ENCODE peak calls at places on chromosomes 11 and 22, in seven cellular contexts. One of them, this sample, is unnamed.

GRCh38 chr11:67347964-67348749 is 5.2 kb downstream of the POLD4 start:
- DNase-seq in colonic mucosa: no peak
- DNase-seq in right lobe of liver: no peak
- DNase-seq in astrocyte: peak; percentile 52
- DNase-seq in stomach: no peak
- DNase-seq in AG04450: no peak
- DNase-seq in GM23248: peak; percentile 47
- DNase-seq in this sample: peak; percentile 53

GRCh38 chr11:73652046-73652730 is 5.8 kb downstream of the PLEKHB1 start:
- DNase-seq in colonic mucosa: peak; percentile 29
- DNase-seq in right lobe of liver: no peak
- DNase-seq in astrocyte: no peak
- DNase-seq in stomach: no peak
- DNase-seq in AG04450: no peak
- DNase-seq in GM23248: no peak
- DNase-seq in this sample: peak; percentile 31

GRCh38 chr11:19890308-19890707 is 177.7 kb downstream of the NAV2 start:
- DNase-seq in colonic mucosa: no peak
- DNase-seq in right lobe of liver: no peak
- DNase-seq in astrocyte: peak; percentile 92
- DNase-seq in stomach: no peak
- DNase-seq in AG04450: peak; percentile 60
- DNase-seq in GM23248: peak; percentile 72
- DNase-seq in this sample: no peak

GRCh38 chr22:20509344-20510047 is 2.1 kb downstream of the MED15 start:
- DNase-seq in colonic mucosa: peak; percentile 81
- DNase-seq in right lobe of liver: no peak
- DNase-seq in astrocyte: peak; percentile 92
- DNase-seq in stomach: peak; percentile 67
- DNase-seq in AG04450: peak; percentile 82
- DNase-seq in GM23248: peak; percentile 96
- DNase-seq in this sample: peak; percentile 93

GRCh38 chr11:10638285-10638684 is 55.3 kb downstream of the IRAG1 start:
- DNase-seq in colonic mucosa: no peak
- DNase-seq in right lobe of liver: no peak
- DNase-seq in astrocyte: peak; percentile 78
- DNase-seq in stomach: no peak
- DNase-seq in AG04450: no peak
- DNase-seq in GM23248: peak; percentile 51
- DNase-seq in this sample: no peak

GRCh38 chr22:36160499-36160942 is at the start of gene APOL3:
- DNase-seq in colonic mucosa: peak; percentile 82
- DNase-seq in right lobe of liver: peak; percentile 69
- DNase-seq in astrocyte: peak; percentile 29
- DNase-seq in stomach: peak; percentile 74
- DNase-seq in AG04450: no peak
- DNase-seq in GM23248: peak; percentile 70
- DNase-seq in this sample: peak; percentile 92

GRCh38 chr11:70892889-70893288 is 359.5 kb downstream of the SHANK2 start:
- DNase-seq in colonic mucosa: no peak
- DNase-seq in right lobe of liver: peak; percentile 23
- DNase-seq in astrocyte: no peak
- DNase-seq in stomach: no peak
- DNase-seq in AG04450: no peak
- DNase-seq in GM23248: no peak
- DNase-seq in this sample: no peak

GRCh38 chr11:46659908-46660307 is 40.5 kb downstream of the ARHGAP1 start:
- DNase-seq in colonic mucosa: no peak
- DNase-seq in right lobe of liver: no peak
- DNase-seq in astrocyte: peak; percentile 79
- DNase-seq in stomach: no peak
- DNase-seq in AG04450: peak; percentile 49
- DNase-seq in GM23248: peak; percentile 83
- DNase-seq in this sample: no peak

GRCh38 chr11:100777118-100777517 is 90.0 kb downstream of the ARHGAP42 start:
- DNase-seq in colonic mucosa: no peak
- DNase-seq in right lobe of liver: no peak
- DNase-seq in astrocyte: no peak
- DNase-seq in stomach: peak; percentile 59
- DNase-seq in AG04450: no peak
- DNase-seq in GM23248: no peak
- DNase-seq in this sample: peak; percentile 91

GRCh38 chr11:68099057-68099456 is 22.1 kb downstream of the CHKA start:
- DNase-seq in colonic mucosa: no peak
- DNase-seq in right lobe of liver: no peak
- DNase-seq in astrocyte: no peak
- DNase-seq in stomach: no peak
- DNase-seq in AG04450: no peak
- DNase-seq in GM23248: no peak
- DNase-seq in this sample: no peak

GRCh38 chr22:17896552-17896951 is 122.3 kb upstream of the BID start:
- DNase-seq in colonic mucosa: no peak
- DNase-seq in right lobe of liver: no peak
- DNase-seq in astrocyte: no peak
- DNase-seq in stomach: peak; percentile 35
- DNase-seq in AG04450: no peak
- DNase-seq in GM23248: no peak
- DNase-seq in this sample: no peak

GRCh38 chr11:69314555-69314954 is 20.6 kb downstream of the MYEOV start:
- DNase-seq in colonic mucosa: no peak
- DNase-seq in right lobe of liver: no peak
- DNase-seq in astrocyte: no peak
- DNase-seq in stomach: no peak
- DNase-seq in AG04450: no peak
- DNase-seq in GM23248: no peak
- DNase-seq in this sample: no peak

GRCh38 chr22:26429458-26430238 is 588 bp downstream of the ASPHD2 start:
- DNase-seq in colonic mucosa: no peak
- DNase-seq in right lobe of liver: no peak
- DNase-seq in astrocyte: no peak
- DNase-seq in stomach: no peak
- DNase-seq in AG04450: no peak
- DNase-seq in GM23248: peak; percentile 29
- DNase-seq in this sample: no peak

GRCh38 chr11:2524446-2525165 is 79.8 kb downstream of the KCNQ1 start:
- DNase-seq in colonic mucosa: peak; percentile 19
- DNase-seq in right lobe of liver: no peak
- DNase-seq in astrocyte: no peak
- DNase-seq in stomach: peak; percentile 26
- DNase-seq in AG04450: no peak
- DNase-seq in GM23248: no peak
- DNase-seq in this sample: peak; percentile 51

GRCh38 chr11:24697722-24698121 is 200.9 kb downstream of the LUZP2 start:
- DNase-seq in colonic mucosa: no peak
- DNase-seq in right lobe of liver: no peak
- DNase-seq in astrocyte: peak; percentile 90
- DNase-seq in stomach: no peak
- DNase-seq in AG04450: peak; percentile 20
- DNase-seq in GM23248: peak; percentile 6
- DNase-seq in this sample: no peak

GRCh38 chr22:50737728-50738648 is at the start of gene ACR:
- DNase-seq in colonic mucosa: peak; percentile 13
- DNase-seq in right lobe of liver: no peak
- DNase-seq in astrocyte: no peak
- DNase-seq in stomach: peak; percentile 13
- DNase-seq in AG04450: no peak
- DNase-seq in GM23248: no peak
- DNase-seq in this sample: no peak

GRCh38 chr11:45178890-45179663 is 32.6 kb downstream of the PRDM11 start:
- DNase-seq in colonic mucosa: no peak
- DNase-seq in right lobe of liver: no peak
- DNase-seq in astrocyte: peak; percentile 84
- DNase-seq in stomach: no peak
- DNase-seq in AG04450: no peak
- DNase-seq in GM23248: peak; percentile 41
- DNase-seq in this sample: no peak

GRCh38 chr11:46948378-46949131 is 12.0 kb downstream of the CSTPP1 start:
- DNase-seq in colonic mucosa: peak; percentile 43
- DNase-seq in right lobe of liver: no peak
- DNase-seq in astrocyte: peak; percentile 90
- DNase-seq in stomach: no peak
- DNase-seq in AG04450: peak; percentile 29
- DNase-seq in GM23248: peak; percentile 89
- DNase-seq in this sample: peak; percentile 70

GRCh38 chr11:4482445-4482844 is at the start of gene OR52K1:
- DNase-seq in colonic mucosa: no peak
- DNase-seq in right lobe of liver: no peak
- DNase-seq in astrocyte: no peak
- DNase-seq in stomach: no peak
- DNase-seq in AG04450: no peak
- DNase-seq in GM23248: no peak
- DNase-seq in this sample: no peak

GRCh38 chr11:72013765-72014711 is 15.3 kb downstream of the IL18BP start:
- DNase-seq in colonic mucosa: no peak
- DNase-seq in right lobe of liver: no peak
- DNase-seq in astrocyte: peak; percentile 29
- DNase-seq in stomach: no peak
- DNase-seq in AG04450: no peak
- DNase-seq in GM23248: peak; percentile 42
- DNase-seq in this sample: no peak

GRCh38 chr11:83734120-83734519 is 448.0 kb upstream of the CCDC90B start:
- DNase-seq in colonic mucosa: no peak
- DNase-seq in right lobe of liver: no peak
- DNase-seq in astrocyte: no peak
- DNase-seq in stomach: no peak
- DNase-seq in AG04450: no peak
- DNase-seq in GM23248: no peak
- DNase-seq in this sample: no peak

GRCh38 chr11:11408436-11409221 is 55.6 kb upstream of the CSNK2A3 start:
- DNase-seq in colonic mucosa: no peak
- DNase-seq in right lobe of liver: no peak
- DNase-seq in astrocyte: peak; percentile 18
- DNase-seq in stomach: no peak
- DNase-seq in AG04450: no peak
- DNase-seq in GM23248: peak; percentile 88
- DNase-seq in this sample: no peak

GRCh38 chr11:117281159-117281558 is 10.0 kb upstream of the BACE1-AS start:
- DNase-seq in colonic mucosa: no peak
- DNase-seq in right lobe of liver: no peak
- DNase-seq in astrocyte: peak; percentile 99
- DNase-seq in stomach: no peak
- DNase-seq in AG04450: peak; percentile 89
- DNase-seq in GM23248: peak; percentile 96
- DNase-seq in this sample: no peak
- H3K27ac ChIP-seq in colonic mucosa: no peak overlapping the region
- H3K27ac ChIP-seq in right lobe of liver: no peak overlapping the region
- H3K27ac ChIP-seq in astrocyte: peak overlapping the region; percentile 84
- H3K27ac ChIP-seq in stomach: peak overlapping the region; percentile 8
- H3K27ac ChIP-seq in AG04450: peak overlapping the region; percentile 87
- H3K27ac ChIP-seq in GM23248: peak overlapping the region; percentile 80
- H3K27ac ChIP-seq in this sample: no peak overlapping the region

GRCh38 chr22:38456272-38456837 is 1.4 kb upstream of the KCNJ4 start:
- DNase-seq in colonic mucosa: no peak
- DNase-seq in right lobe of liver: no peak
- DNase-seq in astrocyte: no peak
- DNase-seq in stomach: no peak
- DNase-seq in AG04450: no peak
- DNase-seq in GM23248: no peak
- DNase-seq in this sample: no peak
- H3K4me3 ChIP-seq in colonic mucosa: no peak overlapping the region
- H3K4me3 ChIP-seq in right lobe of liver: no peak overlapping the region
- H3K4me3 ChIP-seq in astrocyte: no peak overlapping the region
- H3K4me3 ChIP-seq in stomach: peak overlapping the region; percentile 50
- H3K4me3 ChIP-seq in AG04450: no peak overlapping the region
- H3K4me3 ChIP-seq in GM23248: no peak overlapping the region
- H3K4me3 ChIP-seq in this sample: no peak overlapping the region

GRCh38 chr22:47036352-47036751 is 273.9 kb downstream of the TBC1D22A start:
- DNase-seq in colonic mucosa: no peak
- DNase-seq in right lobe of liver: peak; percentile 34
- DNase-seq in astrocyte: no peak
- DNase-seq in stomach: no peak
- DNase-seq in AG04450: no peak
- DNase-seq in GM23248: no peak
- DNase-seq in this sample: no peak

GRCh38 chr22:47033648-47034000 is 271.2 kb downstream of the TBC1D22A start:
- DNase-seq in colonic mucosa: no peak
- DNase-seq in right lobe of liver: peak; percentile 33
- DNase-seq in astrocyte: no peak
- DNase-seq in stomach: no peak
- DNase-seq in AG04450: no peak
- DNase-seq in GM23248: no peak
- DNase-seq in this sample: no peak

GRCh38 chr22:47034076-47034808 is 271.8 kb downstream of the TBC1D22A start:
- DNase-seq in colonic mucosa: no peak
- DNase-seq in right lobe of liver: peak; percentile 42
- DNase-seq in astrocyte: no peak
- DNase-seq in stomach: no peak
- DNase-seq in AG04450: no peak
- DNase-seq in GM23248: no peak
- DNase-seq in this sample: no peak

GRCh38 chr22:47035443-47035881 is 273.0 kb downstream of the TBC1D22A start:
- DNase-seq in colonic mucosa: no peak
- DNase-seq in right lobe of liver: peak; percentile 26
- DNase-seq in astrocyte: no peak
- DNase-seq in stomach: no peak
- DNase-seq in AG04450: no peak
- DNase-seq in GM23248: peak; percentile 24
- DNase-seq in this sample: no peak

DNA sequence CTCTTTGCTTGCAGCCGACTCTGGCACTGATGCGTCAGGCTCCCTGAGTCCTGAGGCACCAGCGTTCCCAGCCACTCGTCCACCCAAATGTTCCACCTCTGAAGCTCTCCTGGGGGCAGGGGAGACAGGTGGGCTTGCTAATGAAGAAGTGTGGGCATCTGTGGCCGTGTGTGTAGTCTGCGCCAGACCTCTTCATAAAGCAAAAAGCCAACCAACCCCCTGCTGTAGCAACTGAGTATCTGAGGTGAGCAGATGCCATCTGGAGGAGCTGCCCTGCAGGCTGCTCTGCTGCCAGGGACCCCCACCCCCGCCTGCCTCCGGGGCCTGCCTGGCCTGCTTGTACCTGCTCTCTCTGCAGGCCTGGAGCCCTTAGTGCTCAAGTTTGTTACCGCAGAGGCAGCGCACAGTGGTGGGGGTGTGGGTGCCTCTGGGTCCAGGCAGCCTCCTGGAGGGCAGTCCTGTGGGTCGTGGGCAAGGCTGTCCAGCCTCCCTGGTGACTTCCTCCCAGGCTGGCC is 272.5 kb downstream of the TBC1D22A start:
- DNase-seq in colonic mucosa: no peak
- DNase-seq in right lobe of liver: peak; percentile 37
- DNase-seq in astrocyte: no peak
- DNase-seq in stomach: no peak
- DNase-seq in AG04450: no peak
- DNase-seq in GM23248: no peak
- DNase-seq in this sample: no peak
- H3K9me3 ChIP-seq in colonic mucosa: no peaks in the 10 kb centered on the region
- H3K9me3 ChIP-seq in right lobe of liver: no peaks in the 10 kb centered on the region
- H3K9me3 ChIP-seq in astrocyte: no peaks in the 10 kb centered on the region
- H3K9me3 ChIP-seq in stomach: no peaks in the 10 kb centered on the region
- H3K9me3 ChIP-seq in AG04450: no peaks in the 10 kb centered on the region
- H3K9me3 ChIP-seq in GM23248: no peaks in the 10 kb centered on the region
- H3K9me3 ChIP-seq in this sample: no peaks in the 10 kb centered on the region

DNA sequence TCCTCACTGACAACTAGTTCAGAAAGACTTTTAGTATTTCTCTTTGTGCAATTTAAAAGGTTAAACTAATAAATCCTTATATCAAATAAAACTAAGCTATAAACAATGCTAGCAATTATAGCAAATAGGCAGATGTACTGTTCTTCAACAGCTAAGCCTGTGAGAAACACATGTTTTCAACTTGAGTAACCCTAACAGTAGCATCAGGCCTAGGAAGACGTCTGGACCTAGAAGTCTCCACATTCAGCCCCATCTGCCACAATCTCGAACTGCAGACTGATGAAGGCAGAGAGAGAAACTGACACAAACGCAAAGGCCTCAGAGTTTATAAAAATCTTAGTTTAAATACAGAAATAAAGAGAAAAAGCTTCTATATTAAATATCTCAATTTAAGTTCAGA is 2.5 kb downstream of the ST13 start:
- DNase-seq in colonic mucosa: no peak
- DNase-seq in right lobe of liver: no peak
- DNase-seq in astrocyte: no peak
- DNase-seq in stomach: no peak
- DNase-seq in AG04450: no peak
- DNase-seq in GM23248: peak; percentile 48
- DNase-seq in this sample: no peak
- H3K27ac ChIP-seq in colonic mucosa: no peak overlapping the region
- H3K27ac ChIP-seq in right lobe of liver: no peak overlapping the region
- H3K27ac ChIP-seq in astrocyte: peak overlapping the region; percentile 97
- H3K27ac ChIP-seq in stomach: peak overlapping the region; percentile 21
- H3K27ac ChIP-seq in AG04450: no peak overlapping the region
- H3K27ac ChIP-seq in GM23248: peak overlapping the region; percentile 99
- H3K27ac ChIP-seq in this sample: no peak overlapping the region